ENCODE peak calls at places on chromosomes 3 and 15, in ten cellular contexts. X is M059J; J is mammary epithelial cell; I is nucleus accumbens; E is GM20000; D is stimulated activated CD4-positive, alpha-beta T cell treated with anti-CD3 and anti-CD28 coated beads, Interleukin-1b, Interleukin-23, amount 100 ng/mL, for 24 hours; P is psoas muscle; A is T-helper 9 cell; H is HTR-8/SVneo; L is activated T-cell treated with anti-CD3 and anti-CD28 coated beads for 1 hour. W is an unnamed sample.

GRCh38 chr3:45665101-45665572 is 24.1 kb upstream of the SACM1L start:
- DNase-seq in X (peak), J (peak), I (no peak), E (peak), D (peak), P (no peak), A (peak), H (no peak), L (peak), W (peak)

GRCh38 chr15:86006546-86006945 is 73.1 kb upstream of the AGBL1 start:
- DNase-seq in X (no peak), J (no peak), I (no peak), E (no peak), D (no peak), P (no peak), A (no peak), H (no peak), L (no peak), W (no peak)

GRCh38 chr3:164460851-164461250 is 617.4 kb downstream of the SI start:
- DNase-seq in X (peak), J (no peak), I (no peak), E (no peak), D (no peak), P (no peak), A (no peak), H (no peak), L (no peak), W (no peak)

GRCh38 chr3:52593103-52593502 is 56.7 kb downstream of the UQCC5 start:
- DNase-seq in X (no peak), J (no peak), I (no peak), E (no peak), D (no peak), P (no peak), A (no peak), H (no peak), L (no peak), W (no peak)

GRCh38 chr3:58608648-58609047 is 31.5 kb upstream of the FAM107A start:
- DNase-seq in X (peak), J (peak), I (no peak), E (no peak), D (no peak), P (no peak), A (no peak), H (no peak), L (no peak), W (no peak)

GRCh38 chr15:59216911-59217310 is 10.3 kb downstream of the LDHAL6B start:
- DNase-seq in X (no peak), J (no peak), I (no peak), E (no peak), D (no peak), P (no peak), A (no peak), H (no peak), L (no peak), W (no peak)

GRCh38 chr3:194145702-194146101 is 9.8 kb downstream of the HES1 start:
- DNase-seq in X (no peak), J (no peak), I (no peak), E (no peak), D (no peak), P (no peak), A (no peak), H (no peak), L (no peak), W (no peak)

GRCh38 chr15:51302480-51302879 is 35.9 kb downstream of the CYP19A1 start:
- DNase-seq in X (no peak), J (no peak), I (no peak), E (peak), D (no peak), P (no peak), A (no peak), H (no peak), L (no peak), W (no peak)

GRCh38 chr15:64443016-64443415 is 17.4 kb upstream of the ZNF609 start:
- DNase-seq in X (no peak), J (no peak), I (no peak), E (no peak), D (no peak), P (no peak), A (no peak), H (no peak), L (no peak), W (no peak)

GRCh38 chr15:90790057-90790456 is 72.9 kb downstream of the BLM start:
- DNase-seq in X (no peak), J (no peak), I (peak), E (no peak), D (no peak), P (no peak), A (no peak), H (no peak), L (no peak), W (no peak)

GRCh38 chr15:94174399-94174802 is 57.0 kb upstream of the MCTP2 start:
- DNase-seq in X (peak), J (peak), I (no peak), E (no peak), D (no peak), P (no peak), A (no peak), H (peak), L (no peak), W (no peak)

GRCh38 chr15:73087121-73087520 is 34.9 kb downstream of the NEO1 start:
- DNase-seq in X (no peak), J (no peak), I (no peak), E (no peak), D (no peak), P (no peak), A (no peak), H (no peak), L (no peak), W (no peak)

GRCh38 chr3:157493627-157494550 is 9.3 kb downstream of the VEPH1 start:
- DNase-seq in X (peak), J (peak), I (no peak), E (peak), D (no peak), P (no peak), A (no peak), H (no peak), L (no peak), W (no peak)

GRCh38 chr15:40775007-40775406 is 5.2 kb downstream of the C15orf62 start:
- DNase-seq in X (no peak), J (no peak), I (peak), E (no peak), D (no peak), P (peak), A (no peak), H (no peak), L (no peak), W (no peak)

GRCh38 chr15:65027593-65027992 is 1.8 kb downstream of the MTFMT start:
- DNase-seq in X (no peak), J (no peak), I (no peak), E (no peak), D (no peak), P (no peak), A (no peak), H (no peak), L (no peak), W (no peak)

GRCh38 chr3:39809181-39809994 is at the start of gene MYRIP:
- DNase-seq in X (peak), J (no peak), I (peak), E (peak), D (no peak), P (peak), A (no peak), H (no peak), L (no peak), W (no peak)

GRCh38 chr15:55627730-55628368 is 39.7 kb upstream of the PYGO1 start:
- DNase-seq in X (peak), J (peak), I (peak), E (no peak), D (no peak), P (peak), A (no peak), H (peak), L (no peak), W (no peak)

GRCh38 chr3:62876064-62876463 is 848 bp upstream of the CADPS start:
- DNase-seq in X (peak), J (peak), I (no peak), E (peak), D (no peak), P (peak), A (no peak), H (no peak), L (no peak), W (peak)

W was measured in DND-41.